ENCODE peak calls at places on chromosomes 2 and 18, in five cellular contexts. One of them, this sample, is unnamed.

GRCh38 chr18:41009926-41010325 is 945.1 kb upstream of the PIK3C3 start:
- DNase-seq in lower lobe of right lung: no peak
- DNase-seq in RKO: no peak
- DNase-seq in iPS DF 6.9: no peak
- DNase-seq in colonic mucosa: no peak
- DNase-seq in this sample: no peak

GRCh38 chr2:231648579-231649174 is 56.0 kb downstream of the TEX44 start:
- DNase-seq in iPS DF 6.9: no peak
- DNase-seq in RKO: peak; percentile 70
- DNase-seq in lower lobe of right lung: peak; percentile 87
- DNase-seq in colonic mucosa: peak; percentile 91
- DNase-seq in this sample: peak; percentile 94

GRCh38 chr2:96934096-96934495 is 52.3 kb downstream of the FAM178B start:
- DNase-seq in iPS DF 6.9: no peak
- DNase-seq in colonic mucosa: no peak
- DNase-seq in lower lobe of right lung: no peak
- DNase-seq in RKO: no peak
- DNase-seq in this sample: no peak

GRCh38 chr2:177489719-177490301 is 97.2 kb downstream of the AGPS start:
- DNase-seq in iPS DF 6.9: no peak
- DNase-seq in RKO: peak; percentile 55
- DNase-seq in colonic mucosa: no peak
- DNase-seq in lower lobe of right lung: no peak
- DNase-seq in this sample: peak; percentile 54

GRCh38 chr18:77870894-77871293 is 621.2 kb downstream of the GALR1 start:
- DNase-seq in RKO: no peak
- DNase-seq in colonic mucosa: no peak
- DNase-seq in iPS DF 6.9: no peak
- DNase-seq in lower lobe of right lung: no peak
- DNase-seq in this sample: no peak

GRCh38 chr2:108630567-108631405 is 88.5 kb upstream of the RANBP2 start:
- DNase-seq in colonic mucosa: no peak
- DNase-seq in iPS DF 6.9: no peak
- DNase-seq in lower lobe of right lung: no peak
- DNase-seq in RKO: peak; percentile 9
- DNase-seq in this sample: no peak

GRCh38 chr2:10316336-10316735 is 13.6 kb downstream of the HPCAL1 start:
- DNase-seq in RKO: no peak
- DNase-seq in lower lobe of right lung: no peak
- DNase-seq in iPS DF 6.9: no peak
- DNase-seq in colonic mucosa: no peak
- DNase-seq in this sample: no peak

GRCh38 chr2:38443021-38443541 is 66.0 kb upstream of the ATL2 start:
- DNase-seq in RKO: no peak
- DNase-seq in lower lobe of right lung: no peak
- DNase-seq in colonic mucosa: no peak
- DNase-seq in iPS DF 6.9: no peak
- DNase-seq in this sample: peak; percentile 57

GRCh38 chr2:95350320-95351079 is 52.0 kb upstream of the FAHD2A start:
- DNase-seq in lower lobe of right lung: no peak
- DNase-seq in RKO: no peak
- DNase-seq in iPS DF 6.9: no peak
- DNase-seq in colonic mucosa: peak; percentile 11
- DNase-seq in this sample: no peak

GRCh38 chr2:169397697-169398096 is 35.4 kb upstream of the LRP2 start:
- DNase-seq in colonic mucosa: no peak
- DNase-seq in lower lobe of right lung: no peak
- DNase-seq in iPS DF 6.9: no peak
- DNase-seq in RKO: peak; percentile 30
- DNase-seq in this sample: peak; percentile 30

This sample was measured in HT-29.